ENCODE peak calls at places on chromosomes 16 and 17, in four cellular contexts. J is kidney epithelial cell; M is activated naive CD8-positive, alpha-beta T cell treated with anti-CD3 and anti-CD28 coated beads, Interleukin-2, amount 50 U/mL, for 24 hours; K is cardiac muscle cell. A is an unnamed sample.

GRCh38 chr17:30229012-30229411 is 6.5 kb downstream of the SLC6A4 start:
- DNase-seq in J (no peak), M (no peak), K (no peak), A (no peak)

GRCh38 chr16:49859139-49859947 is 3.4 kb upstream of the ZNF423 start:
- DNase-seq in J (no peak), M (peak; percentile 16), K (peak; percentile 55), A (no peak)

GRCh38 chr17:50499722-50500121 is 8.5 kb upstream of the MYCBPAP start:
- DNase-seq in J (no peak), M (no peak), K (no peak), A (no peak)

GRCh38 chr17:63705657-63706056 is 5.7 kb upstream of the LIMD2 start:
- DNase-seq in J (no peak), M (no peak), K (no peak), A (no peak)

GRCh38 chr16:47129755-47130435 is 13.8 kb downstream of the NETO2 start:
- DNase-seq in J (no peak), M (no peak), K (no peak), A (no peak)

GRCh38 chr16:20669691-20670090 is 27.8 kb downstream of the ACSM1 start:
- DNase-seq in J (no peak), M (no peak), K (no peak), A (no peak)

GRCh38 chr16:56356276-56357241 is 68.8 kb downstream of the AMFR start:
- DNase-seq in J (peak; percentile 50), M (peak; percentile 65), K (peak; percentile 90), A (peak; percentile 85)

GRCh38 chr16:20611350-20611902 is 35.3 kb upstream of the ACSM2B start:
- DNase-seq in J (no peak), M (no peak), K (no peak), A (no peak)

GRCh38 chr16:11586856-11587642 is at the start of gene LITAF:
- DNase-seq in J (no peak), M (peak; percentile 74), K (peak; percentile 69), A (peak; percentile 55)

GRCh38 chr16:50276128-50276444 is 9.7 kb downstream of the ADCY7 start:
- DNase-seq in J (no peak), M (no peak), K (no peak), A (no peak)

GRCh38 chr17:78117027-78117981 is 11.3 kb downstream of the TMC6 start:
- DNase-seq in J (no peak), M (peak; percentile 53), K (peak; percentile 37), A (no peak)

GRCh38 chr16:59164461-59164860 is 430.3 kb upstream of the GOT2 start:
- DNase-seq in J (no peak), M (no peak), K (peak; percentile 77), A (no peak)

GRCh38 chr17:50397919-50398285 is 579 bp upstream of the LRRC59 start:
- DNase-seq in J (no peak), M (no peak), K (no peak), A (no peak)

GRCh38 chr17:76356803-76357456 is 3.2 kb upstream of the PRPSAP1 start:
- DNase-seq in J (no peak), M (no peak), K (no peak), A (no peak)

GRCh38 chr17:77744268-77744988 is 214.1 kb upstream of the TNRC6C start:
- DNase-seq in J (no peak), M (no peak), K (no peak), A (no peak)

GRCh38 chr16:13923703-13924298 is 3.8 kb downstream of the ERCC4 start:
- DNase-seq in J (no peak), M (no peak), K (peak; percentile 55), A (peak; percentile 36)

GRCh38 chr16:29815032-29815721 is 775 bp upstream of the PAGR1 start:
- DNase-seq in J (no peak), M (peak; percentile 56), K (no peak), A (no peak)

GRCh38 chr17:6753006-6753445 is 2.8 kb upstream of the XAF1 start:
- DNase-seq in J (peak; percentile 53), M (peak; percentile 22), K (no peak), A (no peak)